ENCODE peak calls at places on chromosomes 12 and 14, in eight cellular contexts. M is KG1; G is stimulated activated CD4-positive, alpha-beta T cell treated with anti-CD3 and anti-CD28 coated beads, Interleukin-2, amount 100 ng/mL, for 48 hours; R is EL; Y is dorsolateral prefrontal cortex; U is NCI-H1092; C is cardiac muscle cell; O is ascending aorta. J is an unnamed sample.

GRCh38 chr14:97486601-97487120 is 689.5 kb downstream of the VRK1 start:
- DNase-seq in R (no peak), Y (no peak), U (no peak), G (no peak), O (no peak), M (no peak), C (no peak), J (no peak)

GRCh38 chr12:26830783-26831601 is 2.0 kb downstream of the ITPR2 start:
- DNase-seq in O (no peak), U (no peak), C (no peak), R (no peak), Y (no peak), M (peak; percentile 64), G (no peak), J (no peak)

GRCh38 chr14:105299654-105300541 is 903 bp downstream of the BRF1 start:
- DNase-seq in M (no peak), C (no peak), Y (no peak), R (peak; percentile 30), U (no peak), G (peak; percentile 29), O (no peak), J (no peak)

GRCh38 chr12:81974762-81975161 is 215.6 kb upstream of the PPFIA2 start:
- DNase-seq in R (no peak), O (no peak), U (no peak), Y (no peak), G (no peak), M (no peak), C (no peak), J (no peak)

GRCh38 chr12:104682790-104683279 is 226.1 kb downstream of the CHST11 start:
- DNase-seq in Y (no peak), G (peak; percentile 63), M (peak; percentile 36), R (no peak), C (no peak), O (no peak), U (no peak), J (no peak)

GRCh38 chr14:49052516-49052915 is 533.7 kb downstream of the RPS29 start:
- DNase-seq in R (no peak), O (no peak), M (no peak), Y (no peak), C (no peak), U (no peak), G (no peak), J (no peak)

GRCh38 chr12:108511633-108512540 is 3.2 kb upstream of the FICD start:
- DNase-seq in R (peak; percentile 74), O (no peak), C (peak; percentile 70), G (peak; percentile 78), U (peak; percentile 56), Y (peak; percentile 66), M (peak; percentile 27), J (peak; percentile 52)

GRCh38 chr14:79074501-79074900 is 904.3 kb downstream of the NRXN3 start:
- DNase-seq in R (no peak), C (no peak), O (no peak), U (no peak), M (no peak), Y (no peak), G (no peak), J (no peak)

J was measured in K562.